ENCODE peak calls at places on chromosomes 11 and 22, in seven cellular contexts. H, C, X, I, Y, M and F are unnamed samples.

GRCh38 chr11:78419327-78419726 is 1.7 kb upstream of the GAB2 start:
- DNase-seq in H (no peak), C (peak; percentile 84), X (peak; percentile 96), I (peak; percentile 99), Y (peak; percentile 41), M (peak; percentile 22), F (peak; percentile 37)

GRCh38 chr11:67301313-67301921 is 1.9 kb upstream of the SSH3 start:
- DNase-seq in H (no peak), C (peak; percentile 62), X (no peak), I (no peak), Y (no peak), M (no peak), F (no peak)

GRCh38 chr11:99316761-99317475 is 296.2 kb downstream of the CNTN5 start:
- DNase-seq in H (no peak), C (no peak), X (no peak), I (no peak), Y (no peak), M (peak; percentile 37), F (no peak)

GRCh38 chr11:129312741-129313587 is 62.7 kb upstream of the BARX2 start:
- DNase-seq in H (no peak), C (no peak), X (no peak), I (peak; percentile 27), Y (no peak), M (no peak), F (no peak)

GRCh38 chr22:31583861-31584485 is 78.0 kb downstream of the PISD start:
- DNase-seq in H (no peak), C (no peak), X (no peak), I (peak; percentile 62), Y (no peak), M (no peak), F (no peak)

GRCh38 chr11:59706518-59707285 is 6.9 kb downstream of the OR10V1 start:
- DNase-seq in H (no peak), C (no peak), X (peak; percentile 13), I (peak; percentile 88), Y (peak; percentile 45), M (no peak), F (peak; percentile 90)

GRCh38 chr11:72972541-72973128 is 158.4 kb downstream of the ATG16L2 start:
- DNase-seq in H (no peak), C (no peak), X (peak; percentile 7), I (peak; percentile 65), Y (no peak), M (no peak), F (no peak)

GRCh38 chr11:18705651-18706281 is 7.2 kb downstream of the TMEM86A start:
- DNase-seq in H (no peak), C (peak; percentile 74), X (no peak), I (no peak), Y (no peak), M (peak; percentile 42), F (no peak)

GRCh38 chr11:60307507-60308195 is 19.4 kb upstream of the MS4A6E start:
- DNase-seq in H (no peak), C (no peak), X (no peak), I (no peak), Y (no peak), M (no peak), F (no peak)

GRCh38 chr11:122963981-122964380 is 17.7 kb downstream of the BSX start:
- DNase-seq in H (no peak), C (no peak), X (no peak), I (no peak), Y (peak; percentile 30), M (no peak), F (peak; percentile 1)

GRCh38 chr11:32087602-32088001 is 3.3 kb upstream of the RCN1 start:
- DNase-seq in H (no peak), C (no peak), X (no peak), I (peak; percentile 52), Y (no peak), M (no peak), F (no peak)

GRCh38 chr22:49475253-49475652 is 352.4 kb downstream of the BRD1 start:
- DNase-seq in H (no peak), C (no peak), X (no peak), I (no peak), Y (no peak), M (no peak), F (no peak)

GRCh38 chr11:16032974-16033373 is 323.4 kb downstream of the SOX6 start:
- DNase-seq in H (no peak), C (no peak), X (no peak), I (no peak), Y (no peak), M (no peak), F (no peak)

GRCh38 chr11:16026849-16027248 is 329.5 kb downstream of the SOX6 start:
- DNase-seq in H (no peak), C (no peak), X (no peak), I (no peak), Y (no peak), M (no peak), F (no peak)

GRCh38 chr11:16028406-16028805 is 327.9 kb downstream of the SOX6 start:
- DNase-seq in H (no peak), C (no peak), X (no peak), I (peak; percentile 45), Y (no peak), M (no peak), F (no peak)

GRCh38 chr11:16034074-16034473 is 322.3 kb downstream of the SOX6 start:
- DNase-seq in H (no peak), C (no peak), X (no peak), I (no peak), Y (no peak), M (no peak), F (no peak)

DNA sequence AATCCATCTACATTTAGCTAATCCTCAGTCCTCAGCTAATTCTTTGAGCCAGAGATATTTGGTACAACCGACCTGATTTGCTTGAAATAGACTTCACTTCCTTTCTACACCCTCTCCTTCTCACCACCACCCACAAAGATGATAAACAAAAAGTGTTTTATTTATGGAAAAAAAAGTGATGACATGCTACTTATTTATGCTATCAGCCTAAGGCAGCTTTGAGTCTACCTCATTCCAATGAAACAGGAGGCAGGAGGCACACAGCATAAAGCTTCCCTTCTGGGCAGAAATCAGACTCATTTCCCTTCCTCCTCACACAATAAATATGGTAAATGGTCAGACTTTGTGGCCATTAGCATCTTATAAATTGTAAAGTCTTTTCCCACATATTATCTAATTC is 325.7 kb downstream of the SOX6 start:
- DNase-seq in H (no peak), C (no peak), X (no peak), I (peak; percentile 12), Y (no peak), M (no peak), F (no peak)
- H3K27ac ChIP-seq in H (no peak overlapping the region), C (no peak overlapping the region), X (no peak overlapping the region), I (no peak overlapping the region), Y (no peak overlapping the region), M (no peak overlapping the region), F (no peak overlapping the region)

DNA sequence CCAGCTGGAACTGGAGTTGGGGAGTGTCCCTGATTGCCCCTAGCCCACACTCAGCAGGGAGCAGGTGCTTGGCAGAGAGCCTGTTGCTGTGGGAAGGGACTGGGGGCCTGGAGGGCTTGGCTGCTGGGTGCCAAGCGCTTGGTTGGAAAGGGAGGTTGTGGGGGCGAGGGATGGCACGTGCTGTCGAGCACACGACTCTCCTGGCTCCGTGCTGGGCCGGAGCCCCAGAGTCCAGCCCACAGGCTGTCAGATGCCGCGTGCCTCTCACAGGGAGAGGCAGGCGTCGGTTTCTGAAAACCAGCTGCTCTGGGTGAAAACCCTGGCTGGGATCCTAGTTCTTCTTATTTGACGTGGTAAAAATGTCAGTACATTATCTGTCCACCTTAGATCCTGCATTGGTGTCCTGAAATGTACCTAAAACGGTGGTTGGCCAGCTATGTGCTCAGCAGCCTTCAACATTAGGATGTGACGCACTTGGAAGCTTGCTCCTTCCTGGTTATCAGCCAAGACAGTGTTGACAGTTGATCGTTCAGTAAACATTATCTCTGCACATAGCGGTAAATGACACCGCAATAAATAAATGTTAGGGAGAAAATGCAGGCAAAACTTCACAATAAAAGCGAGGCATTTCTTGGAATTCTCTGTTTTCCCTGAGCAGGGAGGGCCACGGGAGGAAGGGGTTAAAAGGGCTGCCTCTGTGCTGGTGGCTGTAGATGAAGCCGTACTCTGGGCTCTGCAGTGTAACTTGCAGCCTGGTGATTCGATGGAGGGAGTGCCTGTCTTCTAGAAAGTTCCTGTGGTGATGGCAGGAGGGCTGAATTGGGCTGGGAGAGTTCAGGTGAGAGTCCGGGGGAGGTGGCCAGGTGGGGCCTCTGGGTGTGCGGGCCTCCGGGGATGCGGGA is 29.2 kb downstream of the GRAMD4 start:
- DNase-seq in H (no peak), C (no peak), X (peak; percentile 50), I (peak; percentile 71), Y (no peak), M (peak; percentile 58), F (peak; percentile 20)
- H3K27ac ChIP-seq in H (no peak overlapping the region), C (peak overlapping the region; percentile 20), X (peak overlapping the region; percentile 39), I (peak overlapping the region; percentile 78), Y (peak overlapping the region; percentile 68), M (peak overlapping the region; percentile 87), F (no peak overlapping the region)

DNA sequence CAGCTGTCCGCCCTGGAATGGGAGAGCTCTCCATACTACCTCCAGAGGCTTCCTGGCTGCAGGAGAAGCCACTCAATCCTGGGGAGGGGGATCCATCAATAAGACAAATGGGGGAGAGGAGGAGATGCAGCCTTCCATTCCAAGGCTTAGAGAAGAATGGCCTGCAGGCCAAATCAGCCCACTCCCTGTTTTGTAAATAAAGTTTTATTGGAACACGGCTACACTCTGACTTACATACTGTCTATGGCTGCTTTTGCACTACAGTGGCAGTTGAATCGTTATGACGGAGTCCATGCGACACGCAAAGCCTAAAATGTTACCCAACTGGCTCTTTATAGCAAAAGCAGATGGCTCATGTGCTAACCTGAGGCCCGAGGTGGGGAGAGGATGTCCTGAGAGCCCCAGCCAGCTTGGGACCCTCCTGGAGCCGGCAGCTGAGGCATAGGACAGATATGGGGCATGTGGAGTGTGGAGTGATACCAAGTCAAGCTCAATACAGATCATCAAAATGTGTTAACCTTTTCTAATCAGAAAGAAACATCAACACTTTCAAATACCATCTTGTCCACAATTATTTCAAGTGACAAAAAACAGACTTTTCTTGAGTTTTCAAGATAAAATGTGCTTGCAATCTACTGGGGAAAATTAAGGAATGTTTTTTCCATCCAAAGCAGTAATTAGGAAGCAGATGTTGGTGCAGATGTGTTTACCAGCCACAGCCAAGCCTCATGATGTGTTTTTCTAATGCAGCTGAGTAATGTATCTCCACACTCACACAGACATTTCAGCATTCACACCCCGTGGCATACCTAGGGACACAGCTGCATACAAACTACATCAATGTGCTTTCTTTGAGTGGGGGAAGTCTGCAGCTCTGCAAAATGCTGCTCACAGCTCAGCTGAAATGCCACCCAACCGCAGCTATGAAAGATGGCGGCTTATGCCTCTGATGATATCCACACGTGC is 181.6 kb downstream of the SHANK2 start:
- DNase-seq in H (no peak), C (no peak), X (no peak), I (no peak), Y (no peak), M (no peak), F (no peak)
- H3K27ac ChIP-seq in H (no peak overlapping the region), C (no peak overlapping the region), X (no peak overlapping the region), I (no peak overlapping the region), Y (no peak overlapping the region), M (no peak overlapping the region), F (no peak overlapping the region)

GRCh38 chr11:71933141-71933933 is 4.5 kb downstream of the RNF121 start:
- DNase-seq in H (no peak), C (no peak), X (no peak), I (no peak), Y (no peak), M (no peak), F (no peak)

GRCh38 chr11:71929491-71929890 is 645 bp downstream of the RNF121 start:
- DNase-seq in H (no peak), C (no peak), X (no peak), I (no peak), Y (no peak), M (no peak), F (no peak)

GRCh38 chr11:71928739-71929443 is at the start of gene RNF121:
- DNase-seq in H (peak; percentile 98), C (peak; percentile 98), X (peak; percentile 81), I (peak; percentile 92), Y (peak; percentile 99), M (peak; percentile 96), F (peak; percentile 68)

GRCh38 chr11:71930556-71931244 is 1.9 kb downstream of the RNF121 start:
- DNase-seq in H (no peak), C (no peak), X (no peak), I (no peak), Y (no peak), M (no peak), F (no peak)

GRCh38 chr11:71931245-71931602 is 2.4 kb downstream of the RNF121 start:
- DNase-seq in H (no peak), C (no peak), X (no peak), I (peak; percentile 32), Y (no peak), M (no peak), F (no peak)
- H3K27ac ChIP-seq in H (no peak overlapping the region), C (no peak overlapping the region), X (no peak overlapping the region), I (no peak overlapping the region), Y (no peak overlapping the region), M (no peak overlapping the region), F (no peak overlapping the region)